ENCODE peak calls at places on chromosomes 16 and 17, in five cellular contexts. H is GM10248; D is EH; U is KBM-7; W is stimulated activated CD8-positive, alpha-beta memory T cell treated with anti-CD3 and anti-CD28 coated beads, Interleukin-12 subunit alpha, Interleukin-12 subunit beta, amount 100 ng/mL, for 4 hours. P is an unnamed sample.

GRCh38 chr17:79914813-79915740 is 75.8 kb upstream of the CBX4 start:
- DNase-seq in H (no peak), D (no peak), U (no peak), W (no peak), P (no peak)

GRCh38 chr17:35089846-35090193 is 26.3 kb upstream of the RFFL start:
- DNase-seq in H (no peak), D (peak), U (peak), W (no peak), P (peak)

GRCh38 chr16:19589771-19590302 is 34.3 kb downstream of the VPS35L start:
- DNase-seq in H (no peak), D (peak), U (no peak), W (no peak), P (no peak)

GRCh38 chr16:19746561-19746960 is 28.5 kb downstream of the IQCK start:
- DNase-seq in H (no peak), D (no peak), U (no peak), W (no peak), P (no peak)

GRCh38 chr16:76665571-76666275 is 388.5 kb downstream of the CNTNAP4 start:
- DNase-seq in H (no peak), D (no peak), U (no peak), W (no peak), P (no peak)

GRCh38 chr16:53892155-53892554 is 188.2 kb downstream of the FTO start:
- DNase-seq in H (peak), D (peak), U (peak), W (no peak), P (no peak)

GRCh38 chr16:56945847-56946527 is 14.0 kb downstream of the HERPUD1 start:
- DNase-seq in H (no peak), D (peak), U (no peak), W (no peak), P (no peak)

GRCh38 chr17:66115246-66115645 is 76.7 kb downstream of the CEP112 start:
- DNase-seq in H (no peak), D (peak), U (no peak), W (no peak), P (no peak)

GRCh38 chr17:40538019-40538935 is 27.0 kb downstream of the CCR7 start:
- DNase-seq in H (no peak), D (peak), U (no peak), W (no peak), P (no peak)

GRCh38 chr16:86854895-86855294 is 276.5 kb downstream of the FOXL1 start:
- DNase-seq in H (no peak), D (peak), U (no peak), W (no peak), P (no peak)

GRCh38 chr16:16155234-16155633 is 68.1 kb downstream of the ABCC6 start:
- DNase-seq in H (no peak), D (no peak), U (no peak), W (no peak), P (no peak)

GRCh38 chr17:72618018-72618509 is 474.4 kb downstream of the SLC39A11 start:
- DNase-seq in H (no peak), D (no peak), U (peak), W (no peak), P (no peak)

GRCh38 chr17:72640415-72641165 is 451.9 kb downstream of the SLC39A11 start:
- DNase-seq in H (no peak), D (peak), U (no peak), W (no peak), P (peak)